ENCODE peak calls at places on chromosomes 1 and 21, in seven cellular contexts. B is MG63, E is AML-193, P is ELF-1, W is left lobe of liver, Y is AG09319, S is left ventricle myocardium superior. N is an unnamed sample.
A peak's percentile ranks its signal among the peaks of the same experiment; 100 is the strongest.

GRCh38 chr1:108049083-108049819 is 84.3 kb upstream of the VAV3 start:
- DNase-seq in Y (no peak), P (peak; percentile 42), B (peak; percentile 75), S (peak; percentile 62), W (no peak), E (peak; percentile 66), N (peak; percentile 86)

GRCh38 chr1:30315185-30315960 is 408.0 kb downstream of the MATN1 start:
- DNase-seq in B (no peak), S (no peak), E (no peak), P (no peak), Y (no peak), W (peak; percentile 30), N (no peak)

GRCh38 chr1:1610796-1611597 is 4.3 kb upstream of the MIB2 start:
- DNase-seq in E (no peak), B (no peak), Y (no peak), P (no peak), W (no peak), S (no peak), N (no peak)

GRCh38 chr21:16082038-16082816 is 352.4 kb downstream of the USP25 start:
- DNase-seq in P (no peak), Y (no peak), E (peak; percentile 33), S (no peak), W (no peak), B (no peak), N (no peak)

GRCh38 chr21:15486460-15487241 is 243.1 kb upstream of the USP25 start:
- DNase-seq in W (no peak), P (no peak), B (no peak), Y (no peak), S (no peak), E (no peak), N (no peak)

GRCh38 chr21:39175154-39175553 is 8.1 kb downstream of the PSMG1 start:
- DNase-seq in P (no peak), B (no peak), E (peak; percentile 43), Y (no peak), W (no peak), S (no peak), N (no peak)

GRCh38 chr1:154941332-154941995 is 4.9 kb upstream of the PMVK start:
- DNase-seq in S (peak; percentile 43), W (no peak), Y (no peak), P (peak; percentile 68), E (no peak), B (no peak), N (peak; percentile 69)

GRCh38 chr1:204323887-204324286 is 35.8 kb downstream of the PLEKHA6 start:
- DNase-seq in Y (no peak), W (no peak), S (no peak), B (peak; percentile 62), E (no peak), P (no peak), N (no peak)

GRCh38 chr1:203425668-203425999 is 50.0 kb upstream of the PRELP start:
- DNase-seq in Y (no peak), P (no peak), E (no peak), S (no peak), B (no peak), W (no peak), N (no peak)

GRCh38 chr1:159009704-159010361 is at the start of gene IFI16:
- DNase-seq in W (no peak), S (no peak), P (peak; percentile 25), E (peak; percentile 80), Y (peak; percentile 86), B (peak; percentile 69), N (no peak)

GRCh38 chr1:2645143-2645542 is 12.3 kb upstream of the MMEL1 start:
- DNase-seq in E (no peak), B (no peak), P (no peak), S (no peak), Y (no peak), W (no peak), N (no peak)

GRCh38 chr1:221998781-221999180 is 256.9 kb upstream of the DUSP10 start:
- DNase-seq in W (no peak), S (no peak), P (no peak), E (no peak), Y (no peak), B (no peak), N (no peak)

GRCh38 chr1:155186955-155187891 is 13.6 kb downstream of the TRIM46 start:
- DNase-seq in W (no peak), B (no peak), P (no peak), E (no peak), Y (no peak), S (peak; percentile 25), N (peak; percentile 47)

GRCh38 chr21:31772674-31773555 is 41.0 kb upstream of the SCAF4 start:
- DNase-seq in W (no peak), Y (no peak), B (no peak), E (no peak), S (no peak), P (no peak), N (no peak)

GRCh38 chr1:65230741-65231439 is 78.5 kb upstream of the DNAJC6 start:
- DNase-seq in P (no peak), S (no peak), B (no peak), E (peak; percentile 41), Y (no peak), W (no peak), N (no peak)

GRCh38 chr1:10691740-10692125 is 104.7 kb downstream of the CASZ1 start:
- DNase-seq in E (no peak), B (no peak), S (no peak), P (no peak), Y (no peak), W (no peak), N (no peak)

GRCh38 chr1:18373882-18374493 is 106.7 kb upstream of the KLHDC7A start:
- DNase-seq in B (no peak), W (no peak), P (peak; percentile 82), Y (no peak), S (no peak), E (no peak), N (peak; percentile 95)

GRCh38 chr1:38456564-38456876 is 403.1 kb downstream of the RRAGC start:
- DNase-seq in E (no peak), W (no peak), P (no peak), Y (no peak), B (no peak), S (no peak), N (no peak)

GRCh38 chr1:203600782-203601513 is 25.7 kb upstream of the ATP2B4 start:
- DNase-seq in B (no peak), Y (no peak), W (no peak), P (peak; percentile 53), E (no peak), S (no peak), N (no peak)

GRCh38 chr21:36949171-36950141 is 17.0 kb downstream of the HLCS start:
- DNase-seq in P (peak; percentile 32), S (no peak), W (no peak), B (no peak), E (no peak), Y (no peak), N (peak; percentile 59)

GRCh38 chr1:244155661-244156060 is 104.6 kb downstream of the ZBTB18 start:
- DNase-seq in Y (no peak), E (no peak), W (no peak), S (no peak), B (no peak), P (no peak), N (no peak)

GRCh38 chr1:25193151-25193742 is 39.1 kb downstream of the SYF2 start:
- DNase-seq in B (no peak), P (no peak), S (no peak), Y (no peak), E (no peak), W (no peak), N (no peak)

GRCh38 chr1:151887028-151887427 is 22.3 kb downstream of the THEM4 start:
- DNase-seq in Y (peak; percentile 24), E (no peak), S (no peak), B (peak; percentile 89), P (no peak), W (no peak), N (no peak)

GRCh38 chr1:158527190-158527815 is 26.9 kb downstream of the OR6Y1 start:
- DNase-seq in W (no peak), P (peak; percentile 10), S (no peak), Y (no peak), B (no peak), E (peak; percentile 44), N (no peak)

N was measured in endodermal cell.